ENCODE peak calls at places on chromosomes 3 and 15, in six cellular contexts. M is CD4-positive, alpha-beta T cell; W is RWPE1; U is OCI-LY7; F is esophagus muscularis mucosa; R is glutamatergic neuron. V is an unnamed sample.

GRCh38 chr3:44323341-44323955 is 15.1 kb upstream of the TCAIM start:
- DNase-seq in R (peak; percentile 72), F (no peak), M (peak; percentile 35), U (peak; percentile 54), W (peak; percentile 16), V (no peak)

GRCh38 chr15:45867281-45867680 is 232.5 kb downstream of the SQOR start:
- DNase-seq in M (no peak), U (no peak), R (no peak), F (no peak), W (no peak), V (no peak)

GRCh38 chr3:50211930-50212329 is 6.9 kb downstream of the SLC38A3 start:
- DNase-seq in F (no peak), R (no peak), U (no peak), M (no peak), W (no peak), V (no peak)

GRCh38 chr3:57998366-57999283 is 9.6 kb upstream of the FLNB start:
- DNase-seq in R (no peak), W (no peak), U (peak; percentile 38), M (no peak), F (no peak), V (no peak)

GRCh38 chr3:11282250-11283125 is 10.3 kb downstream of the ATG7 start:
- DNase-seq in U (no peak), M (no peak), R (no peak), W (no peak), F (no peak), V (no peak)

GRCh38 chr3:21830541-21830940 is 79.5 kb upstream of the ZNF385D start:
- DNase-seq in F (no peak), W (no peak), R (no peak), U (no peak), M (no peak), V (no peak)

GRCh38 chr3:4885322-4885721 is 93.9 kb upstream of the BHLHE40 start:
- DNase-seq in W (no peak), U (no peak), R (no peak), M (no peak), F (no peak), V (no peak)

GRCh38 chr3:147393261-147393964 is 12.9 kb downstream of the ZIC4 start:
- DNase-seq in R (peak; percentile 46), U (no peak), F (no peak), M (no peak), W (no peak), V (no peak)

GRCh38 chr15:77966540-77967290 is 110.8 kb downstream of the TBC1D2B start:
- DNase-seq in M (peak; percentile 41), W (peak; percentile 87), R (peak; percentile 75), F (no peak), U (peak; percentile 65), V (no peak)

GRCh38 chr3:100331660-100332059 is 2.9 kb upstream of the NIT2 start:
- DNase-seq in W (no peak), M (no peak), U (no peak), R (no peak), F (no peak), V (no peak)

GRCh38 chr3:100761211-100761921 is 52.1 kb downstream of the TFG start:
- DNase-seq in U (peak; percentile 35), W (peak; percentile 8), R (no peak), M (no peak), F (no peak), V (no peak)

GRCh38 chr3:132161608-132162007 is 126.8 kb upstream of the CPNE4 start:
- DNase-seq in W (no peak), R (no peak), F (no peak), U (no peak), M (no peak), V (no peak)

GRCh38 chr15:99493461-99493860 is 72.3 kb upstream of the MEF2A start:
- DNase-seq in U (no peak), M (no peak), W (no peak), F (no peak), R (no peak), V (no peak)

GRCh38 chr3:13078158-13078905 is 5.1 kb upstream of the IQSEC1 start:
- DNase-seq in R (no peak), U (peak; percentile 59), W (no peak), M (no peak), F (no peak), V (no peak)

GRCh38 chr3:88149146-88149515 is 628 bp upstream of the C3orf38 start:
- DNase-seq in F (no peak), W (peak; percentile 13), U (no peak), R (peak; percentile 26), M (no peak), V (no peak)

GRCh38 chr3:16888785-16889607 is 4.2 kb downstream of the PLCL2 start:
- DNase-seq in F (no peak), W (no peak), U (peak; percentile 80), R (no peak), M (peak; percentile 30), V (no peak)

GRCh38 chr3:123076496-123077418 is 9.9 kb downstream of the PDIA5 start:
- DNase-seq in U (no peak), F (no peak), R (no peak), M (no peak), W (no peak), V (no peak)

GRCh38 chr3:66038384-66038725 is 363 bp downstream of the MAGI1 start:
- DNase-seq in U (no peak), F (no peak), W (peak; percentile 27), M (no peak), R (no peak), V (no peak)

GRCh38 chr3:30496496-30496966 is 109.9 kb upstream of the TGFBR2 start:
- DNase-seq in M (no peak), W (no peak), U (no peak), F (no peak), R (no peak), V (no peak)

GRCh38 chr3:53938645-53939044 is 47.0 kb upstream of the SELENOK start:
- DNase-seq in W (peak; percentile 55), R (peak; percentile 52), F (no peak), U (peak; percentile 54), M (peak; percentile 5), V (no peak)

DNA sequence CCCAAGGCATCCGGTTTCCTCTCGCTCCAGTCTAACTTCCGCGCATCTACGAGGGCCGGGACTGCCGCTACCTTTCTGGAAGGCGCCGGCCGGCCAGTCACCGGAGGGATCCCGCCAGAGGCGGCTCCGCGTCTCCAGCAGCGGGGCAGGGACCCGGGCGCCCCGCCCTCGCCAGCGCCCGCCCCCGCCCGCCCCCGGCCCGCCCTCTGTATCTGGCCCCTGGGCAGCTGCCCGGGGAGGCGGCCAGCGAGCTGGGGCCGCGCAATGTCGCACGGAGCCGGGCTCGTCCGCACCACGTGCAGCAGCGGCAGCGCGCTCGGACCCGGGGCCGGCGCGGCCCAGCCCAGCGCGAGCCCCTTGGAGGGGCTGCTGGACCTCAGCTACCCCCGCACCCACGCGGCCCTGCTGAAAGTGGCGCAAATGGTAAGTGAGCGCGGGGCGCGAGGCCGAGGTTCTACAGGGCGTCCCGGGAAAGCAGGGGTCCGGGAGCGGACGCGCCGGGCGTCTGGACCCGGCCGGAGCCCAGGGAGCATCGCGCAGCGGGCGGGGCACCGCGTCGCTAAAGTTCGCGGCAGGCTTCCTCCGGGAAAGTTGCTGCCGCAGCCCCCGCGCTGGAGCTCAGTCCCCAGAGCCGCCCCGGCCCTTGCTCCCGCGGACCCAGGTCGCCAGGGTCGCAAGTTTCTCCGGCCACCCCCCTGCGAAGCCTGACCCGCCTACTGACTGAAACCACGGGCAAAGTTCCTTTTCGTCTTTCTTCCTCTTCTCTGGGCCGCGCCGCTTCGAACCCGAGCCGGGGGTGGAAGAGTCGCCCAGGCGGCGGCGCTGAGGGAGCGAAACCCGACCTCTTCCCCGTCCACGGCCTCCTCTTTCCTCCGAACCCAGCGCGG is at the start of gene CMTM7:
- DNase-seq in W (peak; percentile 52), U (peak; percentile 68), R (peak; percentile 68), F (no peak), M (peak; percentile 33), V (peak; percentile 86)
- TF ChIP-seq CTCF in W (no peak), U (no peak), R (no peak), F (no peak), M (no peak), V (no peak)

GRCh38 chr15:48905870-48906269 is 27.9 kb downstream of the EID1 start:
- DNase-seq in R (no peak), M (no peak), U (no peak), W (no peak), F (no peak), V (no peak)
- TF ChIP-seq CTCF in R (no peak), M (no peak), U (no peak), W (no peak), F (no peak), V (no peak)

GRCh38 chr3:129164500-129164899 is 3.6 kb upstream of the ISY1 start:
- DNase-seq in M (no peak), U (no peak), R (no peak), W (no peak), F (no peak), V (no peak)

GRCh38 chr3:129160891-129161859 is at the start of gene ISY1:
- DNase-seq in U (peak; percentile 97), R (peak; percentile 81), M (peak; percentile 81), W (peak; percentile 97), F (peak; percentile 97), V (peak; percentile 95)

GRCh38 chr3:129161860-129162271 is 1.0 kb upstream of the ISY1 start:
- DNase-seq in U (peak; percentile 55), M (no peak), F (no peak), R (no peak), W (peak; percentile 48), V (no peak)

GRCh38 chr3:129166579-129167332 is 5.9 kb upstream of the ISY1 start:
- DNase-seq in W (no peak), U (no peak), R (no peak), M (no peak), F (no peak), V (no peak)

GRCh38 chr3:129162729-129163579 is 2.1 kb upstream of the ISY1 start:
- DNase-seq in R (no peak), W (no peak), M (no peak), U (peak; percentile 46), F (no peak), V (no peak)
- TF ChIP-seq CTCF in R (no peak), W (peak; percentile 19), M (no peak), U (peak; percentile 70), F (no peak), V (peak; percentile 19)

GRCh38 chr3:197237897-197238296 is 60.5 kb downstream of the DLG1 start:
- DNase-seq in M (no peak), R (no peak), U (no peak), F (no peak), W (no peak), V (no peak)

GRCh38 chr3:197239857-197240256 is 58.6 kb downstream of the DLG1 start:
- DNase-seq in W (no peak), M (no peak), R (no peak), U (no peak), F (no peak), V (no peak)

GRCh38 chr3:197238842-197239241 is 59.6 kb downstream of the DLG1 start:
- DNase-seq in F (no peak), W (no peak), U (no peak), M (no peak), R (no peak), V (no peak)

GRCh38 chr3:197242784-197243432 is 55.5 kb downstream of the DLG1 start:
- DNase-seq in W (no peak), U (no peak), R (no peak), M (no peak), F (no peak), V (no peak)

GRCh38 chr3:197241173-197241572 is 57.2 kb downstream of the DLG1 start:
- DNase-seq in R (no peak), M (no peak), F (no peak), U (no peak), W (no peak), V (no peak)
- TF ChIP-seq CTCF in R (no peak), M (no peak), F (no peak), U (no peak), W (no peak), V (no peak)

GRCh38 chr3:129249284-129250065 is at the start of gene COPG1:
- DNase-seq in F (peak; percentile 97), R (peak; percentile 86), W (peak; percentile 95), M (peak; percentile 81), U (peak; percentile 92), V (peak; percentile 96)
- TF ChIP-seq CTCF in F (no peak), R (no peak), W (no peak), M (no peak), U (no peak), V (no peak)

V was measured in osteocyte.